ENCODE peak calls at places on chromosomes 3 and 15, in seven cellular contexts. T, O, C, K, V, H and U are unnamed samples.

GRCh38 chr3:53145109-53146077 is 15.2 kb upstream of the RFT1 start:
- DNase-seq in H (no peak), T (peak; percentile 78), C (no peak), O (no peak), V (no peak), K (no peak), U (no peak)

GRCh38 chr3:53346514-53346913 is 829 bp downstream of the DCP1A start:
- DNase-seq in T (peak; percentile 28), V (peak; percentile 19), K (no peak), O (no peak), H (no peak), C (no peak), U (no peak)

GRCh38 chr15:70699873-70700272 is 63.5 kb downstream of the UACA start:
- DNase-seq in O (no peak), C (no peak), T (no peak), V (no peak), K (no peak), H (no peak), U (no peak)

GRCh38 chr3:46656778-46657556 is 36.5 kb downstream of the ALS2CL start:
- DNase-seq in K (no peak), H (no peak), T (peak; percentile 90), O (no peak), V (peak; percentile 0), C (no peak), U (no peak)

GRCh38 chr3:155880286-155880685 is 9.8 kb downstream of the GMPS start:
- DNase-seq in H (no peak), C (no peak), T (no peak), O (no peak), K (no peak), V (no peak), U (no peak)

GRCh38 chr3:105365171-105365535 is 1.6 kb upstream of the ALCAM start:
- DNase-seq in O (no peak), H (no peak), C (no peak), K (no peak), V (no peak), T (no peak), U (no peak)

GRCh38 chr15:77028451-77029165 is 33.7 kb downstream of the PSTPIP1 start:
- DNase-seq in K (no peak), V (no peak), T (no peak), C (no peak), H (peak; percentile 45), O (no peak), U (no peak)

GRCh38 chr3:72042397-72043211 is 257.7 kb upstream of the PROK2 start:
- DNase-seq in V (no peak), K (no peak), C (no peak), O (no peak), T (no peak), H (no peak), U (no peak)

GRCh38 chr3:119871571-119871970 is 89.7 kb downstream of the NR1I2 start:
- DNase-seq in K (no peak), C (no peak), H (no peak), O (no peak), T (no peak), V (no peak), U (no peak)

GRCh38 chr3:45538641-45538986 is 55.9 kb upstream of the LIMD1 start:
- DNase-seq in C (no peak), V (no peak), H (no peak), O (no peak), T (no peak), K (no peak), U (no peak)

GRCh38 chr3:10184250-10184649 is 19.5 kb downstream of the IRAK2 start:
- DNase-seq in T (no peak), H (no peak), K (no peak), O (no peak), V (no peak), C (no peak), U (no peak)

GRCh38 chr3:49378249-49378899 is 20.2 kb upstream of the GPX1 start:
- DNase-seq in C (no peak), K (no peak), H (no peak), V (no peak), T (no peak), O (no peak), U (no peak)

GRCh38 chr3:59782664-59783063 is 732.8 kb upstream of the CFAP20DC start:
- DNase-seq in K (no peak), O (no peak), C (no peak), T (no peak), H (no peak), V (no peak), U (no peak)

GRCh38 chr3:123328851-123329635 is 119.8 kb downstream of the ADCY5 start:
- DNase-seq in C (peak; percentile 53), H (peak; percentile 74), T (peak; percentile 81), O (peak; percentile 60), V (peak; percentile 85), K (peak; percentile 83), U (peak; percentile 74)

GRCh38 chr15:31435891-31436628 is 109.4 kb downstream of the KLF13 start:
- DNase-seq in V (no peak), O (no peak), H (peak; percentile 58), K (no peak), T (no peak), C (no peak), U (no peak)

GRCh38 chr3:24351779-24352469 is 142.7 kb downstream of the THRB start:
- DNase-seq in C (no peak), V (no peak), H (no peak), O (no peak), K (no peak), T (no peak), U (no peak)

GRCh38 chr3:45795882-45796765 is at the start of gene SLC6A20:
- DNase-seq in C (no peak), V (no peak), K (no peak), O (peak; percentile 12), H (no peak), T (no peak), U (no peak)

GRCh38 chr3:33884204-33884561 is 85.8 kb downstream of the PDCD6IP start:
- DNase-seq in C (no peak), H (no peak), K (no peak), T (peak; percentile 82), V (peak; percentile 55), O (no peak), U (peak; percentile 63)

GRCh38 chr3:108088697-108089096 is 2.1 kb downstream of the CD47 start:
- DNase-seq in V (no peak), H (peak; percentile 53), O (peak; percentile 59), K (no peak), C (no peak), T (peak; percentile 79), U (no peak)

GRCh38 chr3:67202053-67202452 is 203.9 kb downstream of the KBTBD8 start:
- DNase-seq in C (no peak), T (no peak), K (no peak), H (no peak), O (no peak), V (no peak), U (no peak)

GRCh38 chr3:29141912-29142262 is 139.0 kb upstream of the RBMS3 start:
- DNase-seq in T (no peak), K (no peak), O (no peak), C (no peak), V (no peak), H (no peak), U (no peak)

GRCh38 chr15:59154268-59154667 is 49.3 kb downstream of the CCNB2 start:
- DNase-seq in K (no peak), H (no peak), T (no peak), V (no peak), C (no peak), O (no peak), U (no peak)

GRCh38 chr3:131447349-131447748 is 55.4 kb downstream of the MRPL3 start:
- DNase-seq in T (no peak), O (no peak), K (no peak), H (no peak), V (no peak), C (no peak), U (no peak)

GRCh38 chr15:28892789-28893610 is 7.2 kb downstream of the APBA2 start:
- DNase-seq in K (no peak), C (no peak), T (peak; percentile 67), V (no peak), O (no peak), H (no peak), U (no peak)

GRCh38 chr3:107241217-107241616 is 136.0 kb upstream of the CCDC54 start:
- DNase-seq in T (peak; percentile 55), H (no peak), C (no peak), V (peak; percentile 51), O (peak; percentile 23), K (no peak), U (peak; percentile 29)

GRCh38 chr15:101013151-101013550 is 94.0 kb downstream of the LRRK1 start:
- DNase-seq in V (no peak), H (no peak), T (no peak), K (no peak), O (no peak), C (no peak), U (no peak)

GRCh38 chr3:184443364-184443763 is 63.5 kb downstream of the CHRD start:
- DNase-seq in O (no peak), V (no peak), K (no peak), H (no peak), T (no peak), C (no peak), U (no peak)

GRCh38 chr3:104909721-104910120 is 457.0 kb upstream of the ALCAM start:
- DNase-seq in H (no peak), C (no peak), K (no peak), O (no peak), T (peak; percentile 43), V (no peak), U (no peak)